ENCODE peak calls at places on chromosome 2, in six cellular contexts. One of them, this sample, is unnamed.

GRCh38 chr2:12070153-12070552 is 323.7 kb downstream of the LPIN1 start:
- DNase-seq in A549: no peak
- DNase-seq in suprapubic skin: no peak
- DNase-seq in SK-N-SH: no peak
- DNase-seq in tibial nerve: no peak
- DNase-seq in ovary: no peak
- DNase-seq in this sample: no peak

GRCh38 chr2:84636080-84636971 is 120.0 kb downstream of the DNAH6 start:
- DNase-seq in tibial nerve: no peak
- DNase-seq in SK-N-SH: no peak
- DNase-seq in ovary: no peak
- DNase-seq in suprapubic skin: no peak
- DNase-seq in A549: no peak
- DNase-seq in this sample: no peak

GRCh38 chr2:161090401-161090800 is 69.8 kb upstream of the TANK start:
- DNase-seq in SK-N-SH: no peak
- DNase-seq in A549: no peak
- DNase-seq in suprapubic skin: no peak
- DNase-seq in tibial nerve: no peak
- DNase-seq in ovary: no peak
- DNase-seq in this sample: no peak

GRCh38 chr2:134372611-134373131 is 118.8 kb downstream of the MGAT5 start:
- DNase-seq in tibial nerve: no peak
- DNase-seq in suprapubic skin: no peak
- DNase-seq in SK-N-SH: no peak
- DNase-seq in A549: no peak
- DNase-seq in ovary: peak; percentile 53
- DNase-seq in this sample: peak; percentile 61

GRCh38 chr2:38215993-38216392 is 140.0 kb upstream of the CYP1B1 start:
- DNase-seq in suprapubic skin: no peak
- DNase-seq in tibial nerve: no peak
- DNase-seq in ovary: no peak
- DNase-seq in A549: peak; percentile 84
- DNase-seq in SK-N-SH: no peak
- DNase-seq in this sample: no peak

GRCh38 chr2:190759749-190760213 is 110.9 kb downstream of the NAB1 start:
- DNase-seq in A549: peak; percentile 76
- DNase-seq in ovary: no peak
- DNase-seq in tibial nerve: no peak
- DNase-seq in suprapubic skin: no peak
- DNase-seq in SK-N-SH: no peak
- DNase-seq in this sample: no peak

GRCh38 chr2:217383620-217384019 is 523.8 kb upstream of the TNP1 start:
- DNase-seq in SK-N-SH: no peak
- DNase-seq in A549: no peak
- DNase-seq in suprapubic skin: no peak
- DNase-seq in ovary: peak; percentile 41
- DNase-seq in tibial nerve: no peak
- DNase-seq in this sample: no peak

GRCh38 chr2:217892560-217892959 is 110.2 kb downstream of the TNS1 start:
- DNase-seq in ovary: no peak
- DNase-seq in A549: no peak
- DNase-seq in tibial nerve: no peak
- DNase-seq in suprapubic skin: no peak
- DNase-seq in SK-N-SH: no peak
- DNase-seq in this sample: no peak

GRCh38 chr2:39228413-39229209 is 15.2 kb downstream of the CDKL4 start:
- DNase-seq in A549: no peak
- DNase-seq in ovary: no peak
- DNase-seq in tibial nerve: no peak
- DNase-seq in SK-N-SH: no peak
- DNase-seq in suprapubic skin: no peak
- DNase-seq in this sample: no peak

GRCh38 chr2:206936456-206937222 is 2.7 kb upstream of the CPO start:
- DNase-seq in tibial nerve: no peak
- DNase-seq in A549: no peak
- DNase-seq in SK-N-SH: peak; percentile 27
- DNase-seq in ovary: no peak
- DNase-seq in suprapubic skin: no peak
- DNase-seq in this sample: no peak

GRCh38 chr2:226420646-226421045 is 379.0 kb downstream of the IRS1 start:
- DNase-seq in tibial nerve: no peak
- DNase-seq in suprapubic skin: no peak
- DNase-seq in A549: no peak
- DNase-seq in ovary: no peak
- DNase-seq in SK-N-SH: no peak
- DNase-seq in this sample: no peak

GRCh38 chr2:226427538-226428307 is 371.9 kb downstream of the IRS1 start:
- DNase-seq in SK-N-SH: peak; percentile 1
- DNase-seq in ovary: no peak
- DNase-seq in tibial nerve: no peak
- DNase-seq in suprapubic skin: no peak
- DNase-seq in A549: peak; percentile 73
- DNase-seq in this sample: no peak

GRCh38 chr2:226424971-226425370 is 374.6 kb downstream of the IRS1 start:
- DNase-seq in ovary: no peak
- DNase-seq in suprapubic skin: no peak
- DNase-seq in SK-N-SH: no peak
- DNase-seq in A549: no peak
- DNase-seq in tibial nerve: no peak
- DNase-seq in this sample: no peak

GRCh38 chr2:226426292-226426736 is 373.3 kb downstream of the IRS1 start:
- DNase-seq in suprapubic skin: no peak
- DNase-seq in A549: peak; percentile 65
- DNase-seq in SK-N-SH: no peak
- DNase-seq in tibial nerve: no peak
- DNase-seq in ovary: no peak
- DNase-seq in this sample: no peak

DNA sequence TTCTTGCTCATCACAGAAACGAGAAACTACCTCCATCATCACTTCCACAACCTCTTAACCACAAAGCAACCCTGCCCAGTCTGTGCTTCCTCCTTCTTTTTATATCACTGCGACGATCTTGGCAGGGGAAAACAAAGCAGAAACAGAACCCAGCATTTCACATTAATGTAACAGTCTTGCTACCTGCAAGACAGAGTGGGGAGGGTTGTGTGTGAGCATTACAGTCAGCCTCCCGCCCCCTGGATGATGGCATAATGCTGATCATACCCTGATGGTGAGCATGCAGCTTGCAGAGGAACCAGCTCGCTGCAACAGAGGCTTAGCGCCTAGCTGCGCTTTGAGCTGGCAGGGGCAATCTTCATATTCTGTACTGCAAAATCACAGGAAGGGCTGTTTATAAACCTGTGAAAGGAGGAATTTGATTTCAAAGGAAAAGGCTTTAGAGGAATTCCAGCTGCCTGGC is 376.1 kb downstream of the IRS1 start:
- DNase-seq in ovary: no peak
- DNase-seq in SK-N-SH: no peak
- DNase-seq in A549: no peak
- DNase-seq in suprapubic skin: no peak
- DNase-seq in tibial nerve: peak; percentile 10
- DNase-seq in this sample: peak; percentile 69
- TF ChIP-seq EP300 in ovary: no peak
- TF ChIP-seq EP300 in SK-N-SH: peak; percentile 62
- TF ChIP-seq EP300 in A549: no peak
- TF ChIP-seq EP300 in suprapubic skin: no peak
- TF ChIP-seq EP300 in tibial nerve: peak; percentile 50
- TF ChIP-seq EP300 in this sample: no peak

DNA sequence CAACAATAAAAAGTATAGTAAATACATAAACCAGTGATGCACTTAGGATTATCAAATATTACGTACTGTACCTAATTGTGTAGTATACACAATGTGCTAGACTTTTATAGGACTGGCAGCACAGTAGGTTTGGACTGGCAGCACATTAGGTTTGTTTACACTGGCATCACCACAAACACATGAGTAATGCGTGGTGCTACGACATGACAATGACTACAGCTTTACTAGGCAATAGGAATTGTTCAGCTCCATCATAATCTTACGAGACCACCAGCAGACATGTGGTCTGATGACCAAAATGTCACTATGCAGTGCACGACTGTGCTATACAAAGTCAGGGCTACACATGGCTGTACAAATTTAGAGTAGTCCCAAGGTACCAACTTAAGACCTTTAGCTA is 2.3 kb downstream of the MBOAT2 start:
- DNase-seq in SK-N-SH: no peak
- DNase-seq in suprapubic skin: no peak
- DNase-seq in A549: peak; percentile 71
- DNase-seq in tibial nerve: no peak
- DNase-seq in ovary: no peak
- DNase-seq in this sample: no peak
- TF ChIP-seq EP300 in SK-N-SH: no peak
- TF ChIP-seq EP300 in suprapubic skin: no peak
- TF ChIP-seq EP300 in A549: no peak
- TF ChIP-seq EP300 in tibial nerve: no peak
- TF ChIP-seq EP300 in ovary: no peak
- TF ChIP-seq EP300 in this sample: no peak

DNA sequence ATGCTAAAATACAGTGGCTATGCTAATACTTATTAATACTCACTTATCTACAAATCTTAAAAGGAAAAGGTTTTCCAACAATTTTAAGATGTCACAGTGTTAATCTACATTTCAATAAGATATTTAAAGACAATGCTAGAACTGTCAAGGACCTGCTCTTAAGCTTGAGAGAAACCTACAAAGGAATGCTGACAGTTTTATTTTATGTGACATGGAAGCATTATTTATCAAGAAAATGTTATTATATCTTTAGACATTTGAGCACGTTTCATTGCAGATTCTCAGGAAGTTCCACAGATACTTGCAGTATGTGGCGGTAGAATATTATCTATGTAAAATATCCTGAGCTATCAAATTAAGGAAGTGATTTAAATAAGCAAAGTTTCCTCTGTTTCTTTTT is 1255.7 kb upstream of the ZEB2 start:
- DNase-seq in ovary: no peak
- DNase-seq in tibial nerve: no peak
- DNase-seq in suprapubic skin: no peak
- DNase-seq in A549: no peak
- DNase-seq in SK-N-SH: no peak
- DNase-seq in this sample: no peak
- TF ChIP-seq EP300 in ovary: no peak
- TF ChIP-seq EP300 in tibial nerve: no peak
- TF ChIP-seq EP300 in suprapubic skin: no peak
- TF ChIP-seq EP300 in A549: no peak
- TF ChIP-seq EP300 in SK-N-SH: no peak
- TF ChIP-seq EP300 in this sample: no peak

GRCh38 chr2:21267232-21267835 is 143.6 kb downstream of the TDRD15 start:
- DNase-seq in ovary: no peak
- DNase-seq in tibial nerve: peak; percentile 22
- DNase-seq in suprapubic skin: no peak
- DNase-seq in SK-N-SH: no peak
- DNase-seq in A549: no peak
- DNase-seq in this sample: no peak

GRCh38 chr2:21270658-21271057 is 146.9 kb downstream of the TDRD15 start:
- DNase-seq in ovary: peak; percentile 82
- DNase-seq in tibial nerve: peak; percentile 50
- DNase-seq in suprapubic skin: no peak
- DNase-seq in SK-N-SH: peak; percentile 70
- DNase-seq in A549: no peak
- DNase-seq in this sample: peak; percentile 86

GRCh38 chr2:21268197-21268870 is 144.6 kb downstream of the TDRD15 start:
- DNase-seq in ovary: no peak
- DNase-seq in SK-N-SH: no peak
- DNase-seq in tibial nerve: no peak
- DNase-seq in suprapubic skin: no peak
- DNase-seq in A549: no peak
- DNase-seq in this sample: no peak

GRCh38 chr2:21270083-21270491 is 146.3 kb downstream of the TDRD15 start:
- DNase-seq in tibial nerve: no peak
- DNase-seq in SK-N-SH: no peak
- DNase-seq in suprapubic skin: no peak
- DNase-seq in ovary: no peak
- DNase-seq in A549: no peak
- DNase-seq in this sample: no peak

GRCh38 chr2:21268871-21269224 is 145.1 kb downstream of the TDRD15 start:
- DNase-seq in ovary: no peak
- DNase-seq in A549: no peak
- DNase-seq in suprapubic skin: no peak
- DNase-seq in SK-N-SH: no peak
- DNase-seq in tibial nerve: no peak
- DNase-seq in this sample: no peak
- TF ChIP-seq EP300 in ovary: no peak
- TF ChIP-seq EP300 in A549: no peak
- TF ChIP-seq EP300 in suprapubic skin: no peak
- TF ChIP-seq EP300 in SK-N-SH: no peak
- TF ChIP-seq EP300 in tibial nerve: no peak
- TF ChIP-seq EP300 in this sample: no peak

DNA sequence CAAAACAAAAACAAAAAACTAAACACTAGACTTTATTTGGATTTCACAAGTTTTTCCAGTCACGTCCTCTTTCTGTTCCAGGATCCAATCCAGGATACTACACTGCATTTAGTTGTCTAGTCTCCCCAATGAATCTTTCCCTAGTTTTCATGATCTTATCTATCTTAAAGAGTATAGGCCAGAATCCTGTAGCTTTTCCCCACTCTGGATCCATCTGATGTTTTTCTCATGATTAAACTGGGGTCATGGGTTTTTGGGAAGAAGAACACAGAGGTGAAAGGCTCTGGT is 178.8 kb upstream of the RASGRP3 start:
- DNase-seq in SK-N-SH: no peak
- DNase-seq in suprapubic skin: no peak
- DNase-seq in tibial nerve: no peak
- DNase-seq in ovary: no peak
- DNase-seq in A549: no peak
- DNase-seq in this sample: no peak
- TF ChIP-seq EP300 in SK-N-SH: no peak
- TF ChIP-seq EP300 in suprapubic skin: no peak
- TF ChIP-seq EP300 in tibial nerve: no peak
- TF ChIP-seq EP300 in ovary: no peak
- TF ChIP-seq EP300 in A549: no peak
- TF ChIP-seq EP300 in this sample: no peak

This sample was measured in sigmoid colon.